ENCODE peak calls at places on chromosomes 13 and 19, in six cellular contexts. Y, F, T, U, I and H are unnamed samples.

GRCh38 chr19:56290104-56290503 is 17.6 kb downstream of the EDDM13 start:
- DNase-seq in Y (no peak), F (no peak), T (no peak), U (no peak), I (no peak), H (no peak)

GRCh38 chr19:13401388-13401787 is 104.9 kb downstream of the CACNA1A start:
- DNase-seq in Y (no peak), F (peak), T (peak), U (peak), I (peak), H (no peak)

GRCh38 chr13:98173431-98173921 is 3.6 kb downstream of the RNF113B start:
- DNase-seq in Y (peak), F (no peak), T (peak), U (peak), I (peak), H (peak)

GRCh38 chr13:45809810-45810394 is 41.7 kb downstream of the SIAH3 start:
- DNase-seq in Y (no peak), F (no peak), T (no peak), U (no peak), I (no peak), H (no peak)

GRCh38 chr19:35090160-35090794 is 25.3 kb upstream of the FXYD3 start:
- DNase-seq in Y (peak), F (peak), T (peak), U (peak), I (peak), H (no peak)

GRCh38 chr13:50075619-50076097 is 60.4 kb downstream of the KCNRG start:
- DNase-seq in Y (no peak), F (no peak), T (no peak), U (no peak), I (no peak), H (no peak)

GRCh38 chr19:42596391-42597071 is 1.8 kb upstream of the CEACAM8 start:
- DNase-seq in Y (peak), F (peak), T (no peak), U (peak), I (peak), H (no peak)

GRCh38 chr13:98390086-98390697 is 186.7 kb downstream of the STK24 start:
- DNase-seq in Y (no peak), F (no peak), T (peak), U (no peak), I (no peak), H (no peak)

GRCh38 chr13:99040536-99041141 is 62.8 kb upstream of the DOCK9 start:
- DNase-seq in Y (no peak), F (no peak), T (no peak), U (no peak), I (peak), H (peak)

GRCh38 chr19:16628984-16629691 is 1.1 kb upstream of the MED26 start:
- DNase-seq in Y (no peak), F (no peak), T (no peak), U (peak), I (no peak), H (no peak)

GRCh38 chr13:109786457-109787134 is at the start of gene IRS2:
- DNase-seq in Y (peak), F (peak), T (peak), U (peak), I (peak), H (peak)

GRCh38 chr19:35080613-35081170 is 34.9 kb upstream of the FXYD3 start:
- DNase-seq in Y (no peak), F (no peak), T (no peak), U (no peak), I (no peak), H (no peak)

GRCh38 chr13:113900646-113901045 is 36.8 kb upstream of the GAS6 start:
- DNase-seq in Y (no peak), F (no peak), T (no peak), U (no peak), I (no peak), H (no peak)

GRCh38 chr19:49331616-49332055 is 3.6 kb upstream of the CD37 start:
- DNase-seq in Y (peak), F (no peak), T (peak), U (peak), I (peak), H (peak)

GRCh38 chr13:78131811-78132210 is 213.2 kb upstream of the EDNRB start:
- DNase-seq in Y (no peak), F (no peak), T (no peak), U (no peak), I (peak), H (no peak)

GRCh38 chr13:46160474-46161066 is 21.4 kb downstream of the LCP1 start:
- DNase-seq in Y (peak), F (no peak), T (peak), U (peak), I (peak), H (no peak)

GRCh38 chr13:79709526-79709925 is 228.6 kb downstream of the NDFIP2 start:
- DNase-seq in Y (no peak), F (no peak), T (peak), U (no peak), I (no peak), H (no peak)

GRCh38 chr19:16883518-16883917 is 5.3 kb upstream of the F2RL3 start:
- DNase-seq in Y (no peak), F (no peak), T (no peak), U (no peak), I (no peak), H (no peak)

GRCh38 chr19:53871448-53871847 is 3.8 kb downstream of the MYADM start:
- DNase-seq in Y (no peak), F (no peak), T (no peak), U (no peak), I (no peak), H (no peak)

GRCh38 chr13:98480915-98481510 is 95.9 kb downstream of the STK24 start:
- DNase-seq in Y (no peak), F (no peak), T (no peak), U (no peak), I (no peak), H (no peak)

GRCh38 chr13:77176350-77176749 is 149.4 kb upstream of the FBXL3 start:
- DNase-seq in Y (no peak), F (no peak), T (peak), U (no peak), I (peak), H (no peak)

GRCh38 chr13:94921181-94921580 is 208.8 kb upstream of the SOX21 start:
- DNase-seq in Y (peak), F (no peak), T (no peak), U (peak), I (no peak), H (no peak)

GRCh38 chr13:39527961-39528720 is 74.9 kb downstream of the LHFPL6 start:
- DNase-seq in Y (no peak), F (no peak), T (peak), U (no peak), I (peak), H (peak)

GRCh38 chr13:106143392-106143791 is 392.1 kb downstream of the EFNB2 start:
- DNase-seq in Y (no peak), F (no peak), T (peak), U (no peak), I (peak), H (no peak)

GRCh38 chr13:51269039-51269438 is 46.8 kb downstream of the FAM124A start:
- DNase-seq in Y (no peak), F (no peak), T (peak), U (no peak), I (no peak), H (no peak)

GRCh38 chr13:113305208-113305607 is 8.2 kb downstream of the LAMP1 start:
- DNase-seq in Y (no peak), F (no peak), T (peak), U (no peak), I (no peak), H (peak)

GRCh38 chr13:20492641-20493040 is 33.0 kb downstream of the CRYL1 start:
- DNase-seq in Y (peak), F (peak), T (peak), U (peak), I (peak), H (peak)

GRCh38 chr19:35557539-35558399 is 5.7 kb downstream of the ATP4A start:
- DNase-seq in Y (peak), F (peak), T (peak), U (peak), I (no peak), H (no peak)

GRCh38 chr13:113758651-113759524 is at the start of gene TMEM255B:
- DNase-seq in Y (peak), F (peak), T (peak), U (peak), I (peak), H (peak)

GRCh38 chr19:590750-591098 is 1.0 kb downstream of the HCN2 start:
- DNase-seq in Y (no peak), F (no peak), T (no peak), U (no peak), I (no peak), H (no peak)
- TF ChIP-seq EZH2 in Y (no peak), F (no peak), T (no peak), U (no peak), I (no peak), H (no peak)

DNA sequence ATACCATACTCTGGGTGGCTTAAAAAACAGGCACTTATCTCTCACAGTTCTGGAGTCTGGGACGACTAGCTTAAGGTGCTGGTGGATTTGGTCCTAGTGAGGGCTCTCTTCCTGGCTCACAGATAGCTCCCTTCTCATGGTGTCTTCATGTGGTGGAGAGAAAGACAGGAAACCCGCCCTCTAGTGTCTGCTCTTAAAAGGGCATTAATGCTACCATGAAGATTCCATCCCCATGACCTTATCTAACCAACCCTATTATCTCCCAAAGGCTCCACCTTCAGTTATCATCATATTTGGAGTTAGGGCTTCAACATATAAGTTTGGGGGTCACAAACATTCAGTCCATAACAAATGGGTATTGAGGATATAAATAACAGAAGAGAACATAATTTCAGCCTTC is 139.4 kb downstream of the HS6ST3 start:
- DNase-seq in Y (peak), F (no peak), T (no peak), U (peak), I (peak), H (no peak)
- TF ChIP-seq CTCF in Y (peak), F (peak), T (peak), U (peak), I (peak), H (peak)

DNA sequence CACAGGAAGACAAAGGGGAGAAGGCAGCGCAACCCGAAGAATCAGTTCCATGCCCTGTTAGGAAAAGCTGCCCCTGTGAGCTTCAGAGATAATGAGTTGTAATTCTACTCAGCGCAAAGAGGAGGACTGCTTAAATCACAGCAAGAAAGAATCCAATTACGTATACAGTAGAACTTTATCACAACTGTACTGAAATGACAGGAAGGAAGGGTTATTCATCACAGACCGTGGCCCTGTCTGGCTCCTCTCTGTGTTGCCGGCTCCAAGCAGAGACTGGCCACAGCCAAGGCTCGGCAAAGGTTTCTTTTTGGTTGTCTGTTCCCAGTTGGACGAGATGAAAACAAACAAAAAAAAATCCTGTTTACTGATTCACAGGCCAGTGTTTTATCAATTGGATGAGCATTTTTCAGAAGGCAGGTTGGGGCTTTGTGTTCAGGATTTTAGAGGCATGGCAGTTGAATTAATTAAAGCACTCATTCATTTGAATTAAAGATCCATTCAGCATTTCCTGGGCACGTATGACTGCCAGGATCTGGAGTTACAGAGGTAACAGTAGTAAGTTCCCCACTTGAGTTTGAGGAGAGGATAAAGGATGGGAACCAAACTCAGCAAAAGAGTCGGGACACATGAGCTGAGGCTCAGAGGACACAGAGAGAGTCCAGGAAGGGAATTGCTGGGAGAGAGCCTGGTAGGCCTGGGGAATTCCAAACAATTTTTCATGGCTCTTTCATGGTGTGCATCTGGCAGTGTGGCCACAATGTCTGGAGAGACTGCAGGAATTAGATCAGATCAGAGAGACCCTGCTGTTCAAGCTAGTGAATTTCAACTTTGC is 341.0 kb downstream of the DNAJC15 start:
- DNase-seq in Y (peak), F (no peak), T (peak), U (no peak), I (no peak), H (no peak)
- H3K27ac ChIP-seq in Y (peak), F (no peak), T (peak), U (no peak), I (no peak), H (no peak)

DNA sequence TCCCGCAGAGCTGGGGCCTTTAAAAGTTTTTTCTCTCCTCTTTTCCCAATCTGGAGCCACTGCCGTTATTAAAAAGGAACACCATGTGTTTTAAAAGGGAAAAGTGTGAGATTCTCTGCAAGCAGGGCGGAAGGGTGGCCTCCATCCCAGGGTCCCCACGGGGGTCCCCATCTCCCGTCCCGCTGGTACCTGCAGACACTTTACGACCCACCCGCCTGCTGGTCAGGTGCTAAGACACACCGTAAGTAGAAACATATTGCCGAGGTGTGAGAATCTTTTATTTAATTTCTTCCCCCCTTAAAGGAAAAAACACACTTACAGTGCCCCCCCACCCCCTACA is 1.8 kb downstream of the CRLF1 start:
- DNase-seq in Y (no peak), F (no peak), T (no peak), U (no peak), I (no peak), H (no peak)
- TF ChIP-seq EZH2 in Y (no peak), F (no peak), T (no peak), U (peak), I (no peak), H (no peak)

GRCh38 chr13:22275393-22275792 is 604.5 kb downstream of the FGF9 start:
- DNase-seq in Y (no peak), F (no peak), T (no peak), U (no peak), I (no peak), H (no peak)

GRCh38 chr13:22278336-22278929 is 607.6 kb downstream of the FGF9 start:
- DNase-seq in Y (peak), F (peak), T (no peak), U (peak), I (peak), H (no peak)
- TF ChIP-seq CTCF in Y (peak), F (peak), T (peak), U (peak), I (peak), H (peak)